ENCODE peak calls at places on chromosomes 1 and 21, in nine cellular contexts. O is H7; K is AG09319; T is B cell; V is MG63; L is T-helper 2 cell; R is effector memory CD8-positive, alpha-beta T cell; D is A172; Z is stimulated activated CD4-positive, alpha-beta T cell treated with anti-CD3 and anti-CD28 coated beads, Interleukin-1b, Interleukin-23, amount 100 ng/mL, for 24 hours. W is an unnamed sample.

GRCh38 chr21:25961042-25961441 is 209.5 kb downstream of the APP start:
- DNase-seq in R (no peak), Z (no peak), K (no peak), D (no peak), T (peak; percentile 43), O (peak; percentile 28), L (no peak), V (no peak), W (no peak)

GRCh38 chr1:182087951-182088350 is 26.4 kb upstream of the ZNF648 start:
- DNase-seq in R (no peak), L (peak; percentile 26), Z (no peak), K (no peak), T (no peak), V (peak; percentile 37), O (no peak), D (no peak), W (no peak)

GRCh38 chr1:110635434-110635833 is 29.3 kb upstream of the KCNA2 start:
- DNase-seq in R (no peak), V (no peak), Z (no peak), K (no peak), O (no peak), D (no peak), T (no peak), L (no peak), W (no peak)

GRCh38 chr1:16300436-16300835 is 51.8 kb downstream of the FBXO42 start:
- DNase-seq in K (no peak), D (no peak), V (no peak), L (no peak), R (no peak), Z (no peak), O (no peak), T (no peak), W (no peak)

GRCh38 chr1:11708554-11709350 is 17.2 kb downstream of the DRAXIN start:
- DNase-seq in K (no peak), Z (no peak), R (no peak), T (no peak), V (peak; percentile 29), D (peak; percentile 87), O (no peak), L (no peak), W (no peak)

GRCh38 chr1:199403421-199404116 is 623.9 kb upstream of the NR5A2 start:
- DNase-seq in K (peak; percentile 79), D (peak; percentile 17), L (no peak), T (no peak), O (no peak), Z (no peak), V (no peak), R (no peak), W (no peak)

GRCh38 chr1:113210248-113210647 is 137.2 kb downstream of the LRIG2 start:
- DNase-seq in R (no peak), O (no peak), T (no peak), L (no peak), K (no peak), V (no peak), Z (no peak), D (no peak), W (no peak)

GRCh38 chr1:46768445-46768844 is 30.4 kb upstream of the CYP4B1 start:
- DNase-seq in V (no peak), T (no peak), K (no peak), O (no peak), D (no peak), Z (no peak), R (no peak), L (no peak), W (no peak)

GRCh38 chr1:229114781-229115417 is 156.0 kb upstream of the RAB4A start:
- DNase-seq in Z (no peak), R (no peak), K (no peak), V (no peak), O (peak; percentile 85), L (no peak), D (peak; percentile 41), T (no peak), W (no peak)

GRCh38 chr1:248822148-248823032 is 3.3 kb downstream of the SH3BP5L start:
- DNase-seq in V (no peak), Z (no peak), T (peak; percentile 42), K (no peak), O (no peak), R (no peak), L (no peak), D (no peak), W (no peak)

GRCh38 chr1:168509875-168510594 is 33.8 kb downstream of the XCL2 start:
- DNase-seq in L (no peak), D (no peak), T (no peak), V (no peak), K (no peak), Z (no peak), R (no peak), O (no peak), W (no peak)

GRCh38 chr1:111197598-111198289 is 2.7 kb downstream of the DENND2D start:
- DNase-seq in O (peak; percentile 79), T (peak; percentile 65), L (peak; percentile 65), V (peak; percentile 43), R (peak; percentile 64), D (no peak), K (no peak), Z (no peak), W (no peak)

GRCh38 chr1:56061824-56062223 is 517.5 kb downstream of the PLPP3 start:
- DNase-seq in Z (no peak), T (peak; percentile 11), O (no peak), L (no peak), V (no peak), K (no peak), R (no peak), D (no peak), W (no peak)

GRCh38 chr21:25901580-25901979 is 166.8 kb downstream of the GABPA start:
- DNase-seq in D (no peak), L (no peak), T (no peak), V (peak; percentile 14), R (no peak), O (no peak), K (no peak), Z (no peak), W (no peak)

GRCh38 chr1:117118101-117118500 is 3.4 kb downstream of the TRIM45 start:
- DNase-seq in Z (no peak), R (no peak), D (no peak), L (no peak), T (no peak), K (no peak), O (no peak), V (no peak), W (no peak)

GRCh38 chr1:36258960-36259344 is 34.7 kb downstream of the THRAP3 start:
- DNase-seq in R (no peak), T (no peak), L (no peak), Z (no peak), O (no peak), D (no peak), K (no peak), V (no peak), W (no peak)

GRCh38 chr21:46079357-46080170 is 18.3 kb upstream of the COL6A2 start:
- DNase-seq in V (peak; percentile 57), D (peak; percentile 29), L (no peak), R (no peak), T (no peak), O (peak; percentile 43), K (peak; percentile 84), Z (no peak), W (no peak)

GRCh38 chr1:43973981-43974442 is 748 bp upstream of the ATP6V0B start:
- DNase-seq in R (no peak), V (peak; percentile 36), D (no peak), L (no peak), O (peak; percentile 86), T (no peak), Z (no peak), K (no peak), W (no peak)

GRCh38 chr1:12480748-12481362 is 137.2 kb downstream of the DHRS3 start:
- DNase-seq in K (peak; percentile 82), Z (no peak), T (no peak), D (peak; percentile 87), O (no peak), L (no peak), V (peak; percentile 77), R (peak; percentile 7), W (no peak)

GRCh38 chr21:46151989-46152938 is 3.1 kb downstream of the FTCD start:
- DNase-seq in V (no peak), Z (no peak), R (no peak), D (no peak), K (no peak), T (no peak), O (no peak), L (no peak), W (no peak)

GRCh38 chr1:178609015-178609414 is 96.1 kb downstream of the TEX35 start:
- DNase-seq in V (no peak), R (no peak), T (no peak), Z (no peak), K (peak; percentile 71), D (peak; percentile 55), O (no peak), L (no peak), W (no peak)

GRCh38 chr1:221712776-221713431 is 29.0 kb downstream of the DUSP10 start:
- DNase-seq in O (no peak), D (no peak), T (peak; percentile 58), Z (peak; percentile 30), R (peak; percentile 80), L (peak; percentile 73), V (no peak), K (no peak), W (peak; percentile 88)

GRCh38 chr1:68384321-68384813 is 65.4 kb downstream of the RPE65 start:
- DNase-seq in D (peak; percentile 99), O (no peak), L (no peak), Z (no peak), T (no peak), R (no peak), V (peak; percentile 80), K (peak; percentile 97), W (no peak)

GRCh38 chr1:225866061-225866844 is 15.9 kb downstream of the TMEM63A start:
- DNase-seq in V (peak; percentile 86), R (peak; percentile 49), Z (peak; percentile 55), D (peak; percentile 83), O (no peak), T (peak; percentile 43), K (no peak), L (peak; percentile 55), W (peak; percentile 78)

GRCh38 chr1:41580520-41581172 is 96.2 kb upstream of the EDN2 start:
- DNase-seq in T (no peak), Z (no peak), D (no peak), V (no peak), K (no peak), R (no peak), O (no peak), L (no peak), W (no peak)

GRCh38 chr1:17168480-17168878 is 36.4 kb upstream of the PADI1 start:
- DNase-seq in K (no peak), O (no peak), L (no peak), V (peak; percentile 69), R (no peak), T (no peak), D (peak; percentile 84), Z (no peak), W (no peak)

GRCh38 chr1:212415107-212415841 is 588 bp upstream of the PACC1 start:
- DNase-seq in V (no peak), D (no peak), L (no peak), K (no peak), Z (no peak), T (no peak), O (no peak), R (no peak), W (no peak)